ENCODE peak calls at places on chromosomes 5 and 9, in nine cellular contexts. V is neuronal stem cell; R is CD8-positive, alpha-beta T cell; H is tibial artery; S is IMR-90; Y is Panc1; N is AG04450; A is GM23248; W is pancreas. G is an unnamed sample.

GRCh38 chr9:130390371-130390770 is 54.4 kb upstream of the ASS1 start:
- DNase-seq in V (no peak), R (no peak), H (no peak), S (no peak), Y (no peak), N (no peak), A (no peak), W (no peak), G (no peak)

GRCh38 chr5:180313677-180314076 is 21.8 kb upstream of the MAPK9 start:
- DNase-seq in V (no peak), R (peak; percentile 68), H (no peak), S (no peak), Y (no peak), N (no peak), A (no peak), W (peak; percentile 90), G (no peak)

GRCh38 chr5:160919610-160920009 is 67.6 kb upstream of the ATP10B start:
- DNase-seq in V (no peak), R (no peak), H (no peak), S (no peak), Y (no peak), N (no peak), A (no peak), W (no peak), G (no peak)

GRCh38 chr9:127924736-127925444 is 5.7 kb downstream of the PIP5KL1 start:
- DNase-seq in V (no peak), R (no peak), H (no peak), S (no peak), Y (no peak), N (no peak), A (no peak), W (no peak), G (no peak)

GRCh38 chr5:64347308-64347707 is 158.5 kb upstream of the RGS7BP start:
- DNase-seq in V (no peak), R (no peak), H (no peak), S (no peak), Y (no peak), N (no peak), A (no peak), W (no peak), G (no peak)

GRCh38 chr9:112355305-112355953 is 22.0 kb upstream of the PTBP3 start:
- DNase-seq in V (no peak), R (no peak), H (no peak), S (no peak), Y (no peak), N (no peak), A (no peak), W (no peak), G (no peak)

GRCh38 chr9:126097679-126098078 is 228.9 kb upstream of the MVB12B start:
- DNase-seq in V (no peak), R (no peak), H (no peak), S (no peak), Y (no peak), N (no peak), A (no peak), W (no peak), G (no peak)

GRCh38 chr5:118468085-118468484 is 520.3 kb downstream of the DTWD2 start:
- DNase-seq in V (no peak), R (no peak), H (no peak), S (no peak), Y (no peak), N (no peak), A (no peak), W (no peak), G (no peak)

GRCh38 chr9:113957778-113958430 is 81.8 kb downstream of the ZNF618 start:
- DNase-seq in V (no peak), R (no peak), H (no peak), S (peak; percentile 94), Y (no peak), N (peak; percentile 60), A (peak; percentile 85), W (no peak), G (no peak)

GRCh38 chr5:15074651-15075050 is 203.1 kb upstream of the ANKH start:
- DNase-seq in V (no peak), R (no peak), H (no peak), S (peak; percentile 1), Y (no peak), N (no peak), A (peak; percentile 12), W (no peak), G (no peak)

GRCh38 chr9:71681708-71682268 is 86.5 kb downstream of the CEMIP2 start:
- DNase-seq in V (no peak), R (no peak), H (no peak), S (peak; percentile 76), Y (no peak), N (peak; percentile 21), A (peak; percentile 78), W (no peak), G (no peak)

GRCh38 chr9:134975253-134975652 is 57.5 kb upstream of the FCN1 start:
- DNase-seq in V (no peak), R (no peak), H (no peak), S (no peak), Y (no peak), N (no peak), A (no peak), W (no peak), G (no peak)

GRCh38 chr5:56066931-56067450 is 72.2 kb upstream of the IL6ST start:
- DNase-seq in V (no peak), R (no peak), H (no peak), S (no peak), Y (no peak), N (no peak), A (no peak), W (no peak), G (no peak)

GRCh38 chr5:177387405-177387804 is 3.2 kb downstream of the SLC34A1 start:
- DNase-seq in V (no peak), R (no peak), H (no peak), S (no peak), Y (no peak), N (no peak), A (no peak), W (no peak), G (no peak)

GRCh38 chr5:58887721-58888409 is 305.0 kb downstream of the RAB3C start:
- DNase-seq in V (no peak), R (no peak), H (peak; percentile 89), S (peak; percentile 11), Y (no peak), N (no peak), A (peak; percentile 5), W (no peak), G (no peak)

GRCh38 chr9:84669293-84670105 is at the start of gene NTRK2:
- DNase-seq in V (peak; percentile 45), R (no peak), H (peak; percentile 73), S (peak; percentile 2), Y (no peak), N (no peak), A (peak; percentile 62), W (peak; percentile 15), G (peak; percentile 28)

GRCh38 chr9:104758974-104759373 is 5.0 kb upstream of the NIPSNAP3B start:
- DNase-seq in V (no peak), R (no peak), H (no peak), S (no peak), Y (no peak), N (no peak), A (no peak), W (no peak), G (no peak)

GRCh38 chr5:172325452-172325851 is 41.9 kb upstream of the UBTD2 start:
- DNase-seq in V (no peak), R (no peak), H (no peak), S (no peak), Y (no peak), N (no peak), A (no peak), W (no peak), G (no peak)

GRCh38 chr5:178711572-178711971 is 18.9 kb downstream of the ZNF354A start:
- DNase-seq in V (no peak), R (no peak), H (no peak), S (no peak), Y (no peak), N (no peak), A (no peak), W (no peak), G (no peak)
- H3K9me3 ChIP-seq in V (peaks cover 82% of the 10 kb centered on the region), R (peaks cover 55% of the 10 kb centered on the region), H (peaks cover 97% of the 10 kb centered on the region), S (peaks cover 55% of the 10 kb centered on the region), Y (peaks cover 80% of the 10 kb centered on the region), N (peaks cover 47% of the 10 kb centered on the region), A (peaks cover 16% of the 10 kb centered on the region), W (no peaks in the 10 kb centered on the region), G (peaks cover 36% of the 10 kb centered on the region)

DNA sequence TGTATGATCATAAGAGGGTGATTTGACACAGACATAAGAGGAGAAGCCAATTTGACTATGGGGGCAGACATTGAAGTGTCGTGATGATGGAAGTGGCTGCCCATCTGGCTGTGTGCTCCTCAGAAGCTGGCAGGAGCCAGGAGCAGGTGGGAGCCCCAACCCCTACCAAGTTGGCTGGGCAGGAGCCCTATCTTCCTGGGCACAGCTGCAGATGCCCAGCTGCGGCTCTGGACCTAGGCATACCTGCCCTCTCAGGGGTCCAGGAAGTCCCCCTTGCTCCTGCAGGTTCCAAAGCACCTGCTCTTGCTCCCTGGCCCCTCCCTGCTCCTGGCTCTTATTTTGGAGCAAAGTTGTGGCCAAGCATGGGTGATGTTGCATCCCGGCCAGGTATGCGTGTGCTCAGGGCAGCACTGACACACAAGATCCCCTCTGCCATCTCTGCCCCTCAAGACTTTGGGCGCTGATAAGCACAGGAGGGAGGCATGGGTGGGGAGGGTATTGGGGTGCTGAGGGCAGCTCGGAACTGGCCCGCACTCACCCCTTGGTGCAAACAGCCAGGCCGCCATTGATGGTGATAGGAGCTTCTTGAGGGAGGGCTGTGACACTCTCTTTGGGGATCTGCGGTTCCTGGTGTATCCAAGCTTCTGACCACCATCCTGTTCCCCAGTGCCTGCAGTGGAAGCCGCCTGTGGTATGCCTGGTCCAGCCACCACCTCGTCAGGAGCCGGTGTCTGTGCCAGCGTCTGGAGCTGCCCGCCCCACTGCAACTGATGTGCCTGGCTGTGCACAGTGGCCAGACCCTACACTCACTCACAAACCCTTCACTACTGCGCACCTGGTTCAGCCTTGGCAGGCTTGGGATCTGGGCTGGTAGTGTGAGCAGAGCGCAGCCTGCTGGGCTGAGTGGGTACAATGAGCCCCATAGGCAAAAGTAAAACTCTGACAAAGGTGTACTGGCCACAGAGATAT is 230.9 kb downstream of the CDH9 start:
- DNase-seq in V (no peak), R (no peak), H (no peak), S (no peak), Y (no peak), N (no peak), A (no peak), W (no peak), G (peak; percentile 5)
- H3K9me3 ChIP-seq in V (no peaks in the 10 kb centered on the region), R (no peaks in the 10 kb centered on the region), H (no peaks in the 10 kb centered on the region), S (peaks cover 13% of the 10 kb centered on the region), Y (peaks cover 33% of the 10 kb centered on the region), N (peaks cover 19% of the 10 kb centered on the region), A (peaks cover 4% of the 10 kb centered on the region), W (no peaks in the 10 kb centered on the region), G (no peaks in the 10 kb centered on the region)

GRCh38 chr5:45796959-45797553 is 100.9 kb upstream of the HCN1 start:
- DNase-seq in V (no peak), R (no peak), H (no peak), S (no peak), Y (no peak), N (no peak), A (no peak), W (no peak), G (no peak)
- H3K9me3 ChIP-seq in V (no peaks in the 10 kb centered on the region), R (no peaks in the 10 kb centered on the region), H (peaks cover 3% of the 10 kb centered on the region), S (peaks cover 35% of the 10 kb centered on the region), Y (peaks cover 10% of the 10 kb centered on the region), N (peaks cover 32% of the 10 kb centered on the region), A (no peaks in the 10 kb centered on the region), W (no peaks in the 10 kb centered on the region), G (no peaks in the 10 kb centered on the region)

DNA sequence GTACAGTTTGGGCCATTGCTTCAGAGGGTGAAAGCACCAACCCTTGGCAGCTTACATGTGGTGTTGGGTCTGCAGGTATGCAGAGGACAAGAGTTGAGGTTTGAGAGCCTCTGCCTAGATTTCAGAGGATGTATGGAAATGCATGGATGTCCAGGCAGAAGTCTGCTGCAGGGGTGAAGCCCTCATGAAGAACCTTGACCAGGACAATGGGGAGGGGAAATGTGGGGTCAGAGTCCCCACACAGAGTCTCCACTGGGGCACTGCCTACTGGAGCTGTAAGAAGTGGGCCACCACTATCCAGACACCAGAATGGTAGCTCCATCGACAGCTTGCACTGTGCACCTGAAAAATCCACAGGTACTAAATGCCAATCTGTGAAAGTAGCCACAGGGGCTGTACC is 113.6 kb upstream of the SPATA31C2 start:
- DNase-seq in V (no peak), R (no peak), H (no peak), S (no peak), Y (no peak), N (no peak), A (no peak), W (no peak), G (no peak)
- H3K9me3 ChIP-seq in V (no peaks in the 10 kb centered on the region), R (peaks cover 9% of the 10 kb centered on the region), H (peaks cover 11% of the 10 kb centered on the region), S (peaks cover 11% of the 10 kb centered on the region), Y (no peaks in the 10 kb centered on the region), N (peaks cover 12% of the 10 kb centered on the region), A (no peaks in the 10 kb centered on the region), W (no peaks in the 10 kb centered on the region), G (no peaks in the 10 kb centered on the region)

G was measured in T-helper 17 cell.